ENCODE peak calls at places on chromosomes 6 and 20, in six cellular contexts. I, J, N, B, F and K are unnamed samples.
A peak's percentile ranks its signal among the peaks of the same experiment; 100 is the strongest.

GRCh38 chr20:57009355-57009754 is 257.1 kb downstream of the BMP7 start:
- DNase-seq in I (no peak), J (no peak), N (no peak), B (no peak), F (no peak), K (no peak)

GRCh38 chr6:116799945-116800344 is 28.9 kb downstream of the GPRC6A start:
- DNase-seq in I (no peak), J (no peak), N (no peak), B (no peak), F (no peak), K (no peak)

GRCh38 chr6:34055223-34055933 is 90.5 kb downstream of the GRM4 start:
- DNase-seq in I (peak; percentile 53), J (peak; percentile 75), N (peak; percentile 34), B (peak; percentile 79), F (peak; percentile 80), K (peak; percentile 85)

GRCh38 chr20:32622585-32623468 is 37.7 kb upstream of the NOL4L start:
- DNase-seq in I (no peak), J (no peak), N (no peak), B (no peak), F (no peak), K (no peak)

GRCh38 chr6:116101298-116101718 is 655 bp downstream of the NT5DC1 start:
- DNase-seq in I (no peak), J (no peak), N (peak; percentile 80), B (no peak), F (no peak), K (no peak)

GRCh38 chr6:80214436-80215022 is 108.1 kb downstream of the BCKDHB start:
- DNase-seq in I (peak; percentile 68), J (peak; percentile 47), N (peak; percentile 37), B (peak; percentile 24), F (no peak), K (peak; percentile 34)

GRCh38 chr20:60977896-60978295 is 274.2 kb upstream of the CDH4 start:
- DNase-seq in I (no peak), J (no peak), N (no peak), B (no peak), F (no peak), K (no peak)

GRCh38 chr6:41072836-41073202 is at the start of gene NFYA:
- DNase-seq in I (no peak), J (no peak), N (no peak), B (no peak), F (no peak), K (peak; percentile 97)

GRCh38 chr20:52410746-52411317 is 219.3 kb upstream of the ZFP64 start:
- DNase-seq in I (peak; percentile 74), J (no peak), N (no peak), B (no peak), F (no peak), K (no peak)

GRCh38 chr6:66336171-66336570 is 629.1 kb upstream of the EYS start:
- DNase-seq in I (peak; percentile 13), J (no peak), N (no peak), B (no peak), F (no peak), K (no peak)

GRCh38 chr6:71034578-71034977 is 77.7 kb upstream of the B3GAT2 start:
- DNase-seq in I (no peak), J (no peak), N (no peak), B (no peak), F (no peak), K (no peak)

GRCh38 chr6:135909737-135910387 is 58.4 kb downstream of the PDE7B start:
- DNase-seq in I (no peak), J (peak; percentile 82), N (peak; percentile 38), B (peak; percentile 65), F (no peak), K (peak; percentile 70)

GRCh38 chr6:95784019-95784418 is 206.7 kb downstream of the MANEA start:
- DNase-seq in I (no peak), J (no peak), N (no peak), B (no peak), F (no peak), K (no peak)

GRCh38 chr6:128259036-128259734 is 261.2 kb downstream of the PTPRK start:
- DNase-seq in I (no peak), J (peak; percentile 32), N (no peak), B (no peak), F (no peak), K (no peak)

GRCh38 chr6:122580731-122581130 is 29.5 kb upstream of the PKIB start:
- DNase-seq in I (no peak), J (no peak), N (no peak), B (no peak), F (no peak), K (no peak)

GRCh38 chr6:131367206-131367873 is 205.7 kb upstream of the ARG1 start:
- DNase-seq in I (no peak), J (no peak), N (no peak), B (no peak), F (no peak), K (no peak)

GRCh38 chr20:36312724-36313441 is 6.7 kb downstream of the DLGAP4 start:
- DNase-seq in I (no peak), J (no peak), N (no peak), B (peak; percentile 12), F (peak; percentile 30), K (no peak)

GRCh38 chr20:57317789-57318371 is 11.7 kb upstream of the SPO11 start:
- DNase-seq in I (no peak), J (no peak), N (no peak), B (no peak), F (peak; percentile 25), K (no peak)

GRCh38 chr6:99745651-99746050 is 139.0 kb downstream of the PRDM13 start:
- DNase-seq in I (peak; percentile 38), J (no peak), N (no peak), B (no peak), F (no peak), K (no peak)

GRCh38 chr6:117919775-117920492 is 12.9 kb downstream of the SLC35F1 start:
- DNase-seq in I (no peak), J (no peak), N (no peak), B (no peak), F (peak; percentile 45), K (no peak)

GRCh38 chr6:14639983-14640599 is 522.5 kb downstream of the CD83 start:
- DNase-seq in I (no peak), J (no peak), N (no peak), B (no peak), F (no peak), K (no peak)

DNA sequence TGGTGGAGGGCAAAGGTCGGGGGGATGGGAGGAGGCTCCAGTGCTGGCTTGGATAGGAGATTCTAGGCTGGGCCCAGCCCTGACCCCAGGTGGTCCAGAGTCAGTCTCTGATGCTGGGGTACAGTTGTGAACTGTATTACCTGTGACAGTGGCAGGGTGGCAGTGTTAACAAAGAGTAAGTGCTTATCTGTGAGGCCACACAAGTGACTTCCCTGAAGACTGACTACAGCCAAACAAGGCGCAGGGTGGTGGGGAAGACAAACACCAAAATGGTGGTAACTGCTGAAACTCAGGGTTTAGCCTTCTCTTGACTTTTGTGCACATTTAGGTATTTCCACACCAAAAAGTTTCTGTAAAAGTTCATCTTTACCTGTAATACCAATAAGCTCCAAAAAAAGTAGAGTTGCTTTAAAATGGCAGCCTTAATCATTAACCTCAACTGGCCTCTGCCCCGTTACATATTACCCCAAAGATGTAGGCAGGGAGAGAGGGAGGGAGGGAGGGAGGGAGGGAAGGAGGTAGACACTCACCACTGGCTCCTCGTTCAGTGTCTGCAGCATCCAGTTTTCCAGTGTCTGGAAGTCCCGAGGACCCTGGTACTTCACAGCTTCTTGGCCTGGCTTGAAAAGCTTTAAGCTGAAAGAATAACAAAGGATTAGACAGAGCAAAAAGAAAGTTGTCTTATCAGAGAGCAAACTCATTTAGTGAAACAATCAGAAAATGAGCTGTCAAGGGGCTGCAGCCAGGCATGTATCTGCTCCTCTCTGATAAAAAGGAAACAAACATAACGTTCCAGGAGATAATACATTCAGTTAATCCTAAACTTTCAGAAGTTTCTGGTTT is 11.3 kb downstream of the TXNDC5 start:
- DNase-seq in I (no peak), J (peak; percentile 56), N (no peak), B (peak; percentile 51), F (no peak), K (peak; percentile 45)
- TF ChIP-seq CTCF in I (no peak), J (peak; percentile 34), N (no peak), B (no peak), F (no peak), K (no peak)

DNA sequence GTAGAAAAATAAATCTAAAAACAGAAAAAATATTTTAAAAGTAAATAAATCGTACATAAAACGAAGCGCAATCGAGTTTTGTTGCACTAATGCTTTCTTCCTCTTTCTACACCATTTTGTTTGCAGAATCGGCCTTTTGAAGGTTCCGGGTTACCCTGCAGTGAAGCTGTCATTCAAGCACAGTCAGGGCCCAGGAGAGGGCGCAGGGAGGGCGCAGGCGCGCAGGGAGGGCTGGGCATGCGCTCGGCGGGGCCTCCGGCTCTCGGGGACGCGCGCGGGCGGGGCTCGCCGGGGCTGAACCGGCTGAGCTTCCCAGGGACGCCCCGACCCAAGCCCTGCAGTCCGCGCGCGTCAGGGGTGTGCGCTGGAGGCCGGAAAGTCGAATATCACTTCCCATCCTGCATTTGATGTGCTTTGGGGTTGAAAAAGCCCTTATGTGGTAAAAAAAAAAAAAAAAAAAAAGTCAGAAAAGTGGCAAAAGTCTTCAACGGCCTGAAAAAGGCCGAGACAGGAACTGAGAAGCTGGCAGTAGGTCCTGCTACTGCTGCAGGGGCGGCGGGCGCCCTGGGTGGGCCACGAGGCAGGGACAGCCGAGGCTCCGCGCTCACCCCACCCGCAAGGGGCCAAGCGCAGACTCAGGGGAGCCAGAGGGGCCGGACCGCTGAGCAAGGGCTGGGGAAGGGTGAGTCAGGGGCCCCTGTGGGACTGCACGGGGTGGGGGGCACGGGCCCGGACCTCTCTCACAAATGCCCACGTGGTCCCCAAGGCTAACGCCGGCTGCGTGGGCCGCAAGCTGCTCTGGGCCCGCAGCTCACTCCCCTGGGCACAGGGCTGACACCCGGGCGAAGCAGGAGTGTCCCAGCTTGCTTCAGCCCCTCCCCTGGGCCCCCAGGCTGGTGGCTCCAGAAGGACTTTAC is 40.5 kb downstream of the THBS2 start:
- DNase-seq in I (peak; percentile 83), J (peak; percentile 95), N (peak; percentile 92), B (peak; percentile 71), F (peak; percentile 93), K (peak; percentile 90)
- TF ChIP-seq CTCF in I (peak; percentile 50), J (peak; percentile 28), N (peak; percentile 30), B (no peak), F (no peak), K (no peak)

GRCh38 chr6:76814496-76815458 is 648.5 kb downstream of the HTR1B start:
- DNase-seq in I (peak; percentile 6), J (no peak), N (no peak), B (no peak), F (no peak), K (no peak)
- TF ChIP-seq CTCF in I (no peak), J (no peak), N (no peak), B (no peak), F (no peak), K (no peak)

DNA sequence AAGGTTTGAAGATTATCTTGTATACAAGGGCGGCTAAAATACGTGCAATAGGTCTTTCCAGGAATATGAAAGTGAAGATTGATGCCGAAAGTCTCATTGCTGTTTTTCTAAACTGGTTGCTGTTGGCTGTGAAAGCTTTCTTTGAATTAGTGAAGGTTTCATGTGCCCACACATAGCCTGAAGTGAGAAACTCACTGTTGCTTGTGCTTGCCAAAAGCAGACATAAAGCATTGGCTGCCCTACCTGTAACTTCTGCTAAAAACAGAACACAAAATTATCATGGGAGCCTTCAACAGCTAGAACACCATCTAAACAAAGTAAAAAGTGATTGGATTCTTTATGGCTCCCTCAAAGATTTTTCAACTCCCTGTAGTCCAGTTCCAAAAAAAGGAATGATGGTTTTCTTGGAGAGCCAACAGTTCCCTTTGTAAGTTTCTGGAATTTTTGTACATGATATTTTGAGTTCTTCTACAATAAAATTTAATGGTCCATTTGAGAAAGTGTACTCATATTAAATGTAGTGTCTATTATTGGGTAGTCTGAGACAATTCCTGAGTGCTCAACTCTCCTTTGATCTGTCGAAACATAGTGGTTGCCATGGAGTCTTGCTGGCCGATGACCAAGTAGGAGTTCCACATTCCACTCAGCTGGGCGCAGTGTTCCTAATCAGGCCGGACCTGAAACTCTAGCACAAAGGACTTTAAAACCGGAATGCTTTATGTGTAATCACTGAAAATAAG is 68.5 kb downstream of the PLEKHG1 start:
- DNase-seq in I (peak; percentile 82), J (peak; percentile 43), N (peak; percentile 95), B (no peak), F (peak; percentile 88), K (no peak)
- TF ChIP-seq CTCF in I (peak; percentile 49), J (no peak), N (no peak), B (no peak), F (no peak), K (no peak)